ENCODE peak calls at places on chromosome 17, in seven cellular contexts. S is HCT116, I is GM23338, H is GM23248, U is hepatocyte, P is PC-9, C is PC-3. K is an unnamed sample.
A peak's percentile ranks its signal among the peaks of the same experiment; 100 is the strongest.

GRCh38 chr17:69761767-69762321 is 313.2 kb upstream of the KCNJ16 start:
- DNase-seq in S (no peak), I (peak; percentile 17), H (peak; percentile 92), U (peak; percentile 48), P (peak; percentile 19), C (peak; percentile 98), K (no peak)

GRCh38 chr17:82424001-82424862 is 5.8 kb upstream of the OGFOD3 start:
- DNase-seq in S (peak; percentile 36), I (peak; percentile 86), H (peak; percentile 66), U (no peak), P (peak; percentile 31), C (peak; percentile 63), K (peak; percentile 56)

GRCh38 chr17:4220655-4221054 is 43.1 kb downstream of the ANKFY1 start:
- DNase-seq in S (no peak), I (no peak), H (no peak), U (peak; percentile 69), P (no peak), C (no peak), K (no peak)

GRCh38 chr17:19897108-19897854 is 29.5 kb upstream of the ULK2 start:
- DNase-seq in S (no peak), I (no peak), H (no peak), U (no peak), P (no peak), C (peak; percentile 85), K (no peak)

GRCh38 chr17:79851461-79851817 is 12.2 kb upstream of the CBX4 start:
- DNase-seq in S (peak; percentile 91), I (no peak), H (no peak), U (no peak), P (peak; percentile 90), C (peak; percentile 96), K (no peak)

GRCh38 chr17:73604476-73604875 is 39.8 kb downstream of the SDK2 start:
- DNase-seq in S (no peak), I (no peak), H (no peak), U (no peak), P (no peak), C (no peak), K (no peak)

GRCh38 chr17:50690887-50691549 is 16.7 kb downstream of the ANKRD40 start:
- DNase-seq in S (no peak), I (no peak), H (no peak), U (no peak), P (no peak), C (no peak), K (no peak)

GRCh38 chr17:34703533-34703932 is 124.2 kb downstream of the TMEM132E start:
- DNase-seq in S (no peak), I (peak; percentile 93), H (peak; percentile 60), U (peak; percentile 72), P (peak; percentile 15), C (peak; percentile 48), K (peak; percentile 65)

GRCh38 chr17:11730747-11731146 is 132.5 kb downstream of the DNAH9 start:
- DNase-seq in S (no peak), I (no peak), H (no peak), U (no peak), P (no peak), C (no peak), K (no peak)

GRCh38 chr17:36088559-36089376 is 1.2 kb downstream of the CCL3 start:
- DNase-seq in S (no peak), I (no peak), H (no peak), U (no peak), P (no peak), C (no peak), K (no peak)

GRCh38 chr17:81885869-81886548 is 5.4 kb downstream of the ALYREF start:
- DNase-seq in S (no peak), I (no peak), H (peak; percentile 81), U (no peak), P (peak; percentile 93), C (peak; percentile 93), K (no peak)

GRCh38 chr17:37067555-37068111 is 118.9 kb downstream of the AATF start:
- DNase-seq in S (peak; percentile 69), I (peak; percentile 42), H (peak; percentile 86), U (peak; percentile 72), P (peak; percentile 84), C (peak; percentile 87), K (no peak)

GRCh38 chr17:29237476-29238132 is 9.1 kb upstream of the CRYBA1 start:
- DNase-seq in S (peak; percentile 51), I (no peak), H (peak; percentile 89), U (no peak), P (no peak), C (no peak), K (no peak)

GRCh38 chr17:19332371-19333131 is 30.0 kb downstream of the B9D1 start:
- DNase-seq in S (no peak), I (no peak), H (no peak), U (no peak), P (peak; percentile 40), C (no peak), K (no peak)

GRCh38 chr17:81821147-81821546 is 11.9 kb downstream of the MCRIP1 start:
- DNase-seq in S (no peak), I (no peak), H (no peak), U (no peak), P (no peak), C (no peak), K (no peak)

GRCh38 chr17:75830168-75831031 is 13.8 kb downstream of the UNC13D start:
- DNase-seq in S (no peak), I (peak; percentile 89), H (peak; percentile 20), U (no peak), P (no peak), C (peak; percentile 19), K (no peak)

GRCh38 chr17:73140531-73140930 is 24.3 kb upstream of the SSTR2 start:
- DNase-seq in S (no peak), I (no peak), H (no peak), U (no peak), P (no peak), C (no peak), K (no peak)

GRCh38 chr17:13869301-13869700 is 200.0 kb upstream of the COX10 start:
- DNase-seq in S (no peak), I (no peak), H (no peak), U (no peak), P (no peak), C (peak; percentile 35), K (no peak)

GRCh38 chr17:3928394-3928793 is 12.1 kb upstream of the P2RX1 start:
- DNase-seq in S (no peak), I (no peak), H (no peak), U (no peak), P (no peak), C (no peak), K (no peak)

GRCh38 chr17:35147313-35147982 is at the start of gene UNC45B:
- DNase-seq in S (no peak), I (no peak), H (no peak), U (no peak), P (no peak), C (no peak), K (no peak)

GRCh38 chr17:27457731-27458523 is 1.7 kb downstream of the KSR1 start:
- DNase-seq in S (no peak), I (peak; percentile 45), H (peak; percentile 41), U (peak; percentile 37), P (no peak), C (no peak), K (no peak)

GRCh38 chr17:42441717-42442565 is 16.7 kb upstream of the ATP6V0A1 start:
- DNase-seq in S (no peak), I (peak; percentile 75), H (no peak), U (peak; percentile 54), P (no peak), C (no peak), K (peak; percentile 17)

GRCh38 chr17:59094921-59095530 is 11.7 kb downstream of the TRIM37 start:
- DNase-seq in S (no peak), I (no peak), H (no peak), U (no peak), P (no peak), C (no peak), K (no peak)

GRCh38 chr17:740240-741055 is 8.1 kb downstream of the TLCD3A start:
- DNase-seq in S (no peak), I (no peak), H (no peak), U (no peak), P (no peak), C (no peak), K (no peak)

GRCh38 chr17:7294614-7295153 is at the start of gene YBX2:
- DNase-seq in S (peak; percentile 48), I (peak; percentile 98), H (peak; percentile 52), U (peak; percentile 95), P (peak; percentile 53), C (peak; percentile 49), K (peak; percentile 58)

GRCh38 chr17:81381632-81382577 is 13.4 kb upstream of the BAHCC1 start:
- DNase-seq in S (no peak), I (no peak), H (no peak), U (no peak), P (no peak), C (no peak), K (no peak)

GRCh38 chr17:60864674-60865080 is 187.0 kb downstream of the BCAS3 start:
- DNase-seq in S (no peak), I (no peak), H (no peak), U (no peak), P (no peak), C (no peak), K (no peak)

GRCh38 chr17:39205112-39205526 is 5.0 kb downstream of the RPL19 start:
- DNase-seq in S (no peak), I (no peak), H (no peak), U (no peak), P (no peak), C (no peak), K (no peak)
- H3K9me2 ChIP-seq in S (no peaks in the 10 kb centered on the region), I (no peaks in the 10 kb centered on the region), H (no peaks in the 10 kb centered on the region), U (no peaks in the 10 kb centered on the region), P (no peaks in the 10 kb centered on the region), C (no peaks in the 10 kb centered on the region), K (no peaks in the 10 kb centered on the region)

GRCh38 chr17:44308320-44308818 is at the start of gene RUNDC3A:
- DNase-seq in S (peak; percentile 36), I (peak; percentile 94), H (peak; percentile 82), U (peak; percentile 95), P (peak; percentile 74), C (peak; percentile 58), K (peak; percentile 83)
- H2AFZ ChIP-seq in S (no peak within 1 kb of the TSS), I (peak within 1 kb of the TSS; percentile 95), H (no peak within 1 kb of the TSS), U (no peak within 1 kb of the TSS), P (no peak within 1 kb of the TSS), C (no peak within 1 kb of the TSS), K (no peak within 1 kb of the TSS)

GRCh38 chr17:68599873-68600122 is 1.4 kb downstream of the FAM20A start:
- DNase-seq in S (no peak), I (no peak), H (no peak), U (no peak), P (no peak), C (no peak), K (no peak)
- TF ChIP-seq EZH2 in S (no peak), I (no peak), H (no peak), U (no peak), P (no peak), C (no peak), K (no peak)

GRCh38 chr17:21061971-21062526 is 19.2 kb upstream of the USP22 start:
- DNase-seq in S (no peak), I (no peak), H (no peak), U (no peak), P (no peak), C (no peak), K (no peak)

GRCh38 chr17:21061158-21061835 is 18.5 kb upstream of the USP22 start:
- DNase-seq in S (no peak), I (no peak), H (no peak), U (no peak), P (no peak), C (no peak), K (no peak)

GRCh38 chr17:21059761-21060160 is 16.9 kb upstream of the USP22 start:
- DNase-seq in S (no peak), I (no peak), H (no peak), U (no peak), P (no peak), C (peak; percentile 19), K (no peak)

GRCh38 chr17:21058098-21058893 is 15.5 kb upstream of the USP22 start:
- DNase-seq in S (no peak), I (no peak), H (peak; percentile 80), U (peak; percentile 48), P (no peak), C (peak; percentile 56), K (no peak)
- H3K9me2 ChIP-seq in S (no peaks in the 10 kb centered on the region), I (peaks cover 5% of the 10 kb centered on the region), H (no peaks in the 10 kb centered on the region), U (no peaks in the 10 kb centered on the region), P (no peaks in the 10 kb centered on the region), C (no peaks in the 10 kb centered on the region), K (no peaks in the 10 kb centered on the region)